ENCODE peak calls at places on chromosomes 3 and 15, in four cellular contexts. G, S, V and P are unnamed samples.

GRCh38 chr3:151827816-151828215 is 13.9 kb downstream of the AADAC start:
- DNase-seq in S (no peak), V (no peak), G (no peak), P (no peak)

GRCh38 chr3:158127250-158128219 is 17.6 kb downstream of the RSRC1 start:
- DNase-seq in S (no peak), G (no peak), V (no peak), P (no peak)

GRCh38 chr15:91469627-91470567 is 369.8 kb downstream of the SV2B start:
- DNase-seq in S (peak), G (peak), V (no peak), P (peak)

GRCh38 chr3:111547645-111548044 is 5.6 kb downstream of the CD96 start:
- DNase-seq in S (no peak), G (peak), V (no peak), P (no peak)

GRCh38 chr3:31533169-31533870 is 595 bp downstream of the STT3B start:
- DNase-seq in V (peak), G (peak), S (peak), P (peak)

GRCh38 chr15:92616621-92617179 is 38.9 kb downstream of the FAM174B start:
- DNase-seq in G (no peak), V (no peak), S (no peak), P (no peak)

GRCh38 chr15:89372069-89373033 is 37.7 kb upstream of the POLG start:
- DNase-seq in V (no peak), S (no peak), G (no peak), P (no peak)

GRCh38 chr15:74320358-74321247 is 46.8 kb downstream of the CYP11A1 start:
- DNase-seq in G (no peak), S (no peak), V (peak), P (no peak)

GRCh38 chr15:88204584-88204983 is 52.0 kb downstream of the NTRK3 start:
- DNase-seq in S (no peak), V (no peak), G (no peak), P (no peak)

GRCh38 chr3:146218880-146219866 is 31.7 kb downstream of the PLSCR4 start:
- DNase-seq in S (no peak), G (no peak), V (peak), P (peak)